ENCODE peak calls at places on chromosomes 6 and 20, in six cellular contexts. C is astrocyte; Q is ovary; J is testis; Y is CD8-positive, alpha-beta T cell; L is WERI-Rb-1. V is an unnamed sample.

GRCh38 chr20:63628246-63628975 is 1.5 kb upstream of the GMEB2 start:
- DNase-seq in Q (peak; percentile 77), Y (peak; percentile 43), C (peak; percentile 38), J (peak; percentile 77), L (peak; percentile 71), V (peak; percentile 69)

GRCh38 chr6:89843070-89843469 is 13.4 kb downstream of the CASP8AP2 start:
- DNase-seq in L (no peak), C (peak; percentile 49), J (no peak), Q (no peak), Y (no peak), V (no peak)

GRCh38 chr6:45054610-45055009 is 273.5 kb upstream of the RUNX2 start:
- DNase-seq in L (no peak), Q (no peak), Y (no peak), J (no peak), C (peak; percentile 51), V (no peak)

GRCh38 chr20:53078761-53079482 is 106.8 kb downstream of the TSHZ2 start:
- DNase-seq in C (peak; percentile 89), Q (no peak), Y (no peak), L (no peak), J (no peak), V (no peak)

GRCh38 chr6:167422934-167423333 is 98.0 kb downstream of the TTLL2 start:
- DNase-seq in Y (no peak), L (no peak), C (no peak), Q (no peak), J (no peak), V (no peak)

GRCh38 chr20:710762-711120 is 35.1 kb upstream of the SCRT2 start:
- DNase-seq in C (no peak), L (no peak), Q (no peak), J (no peak), Y (no peak), V (no peak)

GRCh38 chr6:105402090-105402980 is 547 bp downstream of the PREP start:
- DNase-seq in C (peak; percentile 38), J (peak; percentile 54), Y (peak; percentile 11), Q (no peak), L (no peak), V (no peak)

GRCh38 chr20:43863821-43864544 is 50.7 kb upstream of the TOX2 start:
- DNase-seq in C (no peak), Q (no peak), L (no peak), Y (no peak), J (no peak), V (no peak)

GRCh38 chr20:1757606-1758507 is 100.3 kb upstream of the SIRPG start:
- DNase-seq in J (no peak), Q (no peak), C (no peak), L (no peak), Y (no peak), V (no peak)

GRCh38 chr6:109340811-109341210 is 41.5 kb downstream of the CD164 start:
- DNase-seq in C (no peak), Q (no peak), L (no peak), Y (no peak), J (no peak), V (no peak)

GRCh38 chr6:16322666-16323312 is 84.4 kb downstream of the GMPR start:
- DNase-seq in Q (no peak), Y (peak; percentile 57), J (peak; percentile 79), C (peak; percentile 95), L (peak; percentile 63), V (peak; percentile 56)

GRCh38 chr20:1827974-1828785 is 67.0 kb upstream of the SIRPA start:
- DNase-seq in Q (no peak), L (no peak), J (peak; percentile 81), Y (no peak), C (no peak), V (no peak)

GRCh38 chr6:106064766-106065165 is 21.4 kb upstream of the PRDM1 start:
- DNase-seq in C (no peak), Q (no peak), L (no peak), Y (no peak), J (no peak), V (no peak)

GRCh38 chr6:166678426-166678825 is 51.4 kb upstream of the RPS6KA2 start:
- DNase-seq in C (peak; percentile 83), Q (no peak), L (no peak), Y (no peak), J (no peak), V (no peak)

GRCh38 chr20:1809611-1810510 is 85.3 kb upstream of the SIRPA start:
- DNase-seq in L (no peak), J (no peak), C (peak; percentile 77), Q (no peak), Y (no peak), V (no peak)

GRCh38 chr6:12010635-12011275 is 1.4 kb upstream of the HIVEP1 start:
- DNase-seq in C (no peak), J (peak; percentile 85), Q (peak; percentile 78), L (peak; percentile 94), Y (peak; percentile 30), V (peak; percentile 74)

GRCh38 chr6:44538131-44538835 is 150.8 kb downstream of the CDC5L start:
- DNase-seq in Y (no peak), Q (no peak), L (no peak), J (no peak), C (no peak), V (no peak)

GRCh38 chr6:146183831-146184230 is 155.0 kb downstream of the GRM1 start:
- DNase-seq in J (no peak), Q (no peak), Y (no peak), C (no peak), L (no peak), V (no peak)

GRCh38 chr20:35821807-35822242 is 50.0 kb downstream of the PHF20 start:
- DNase-seq in Q (no peak), Y (no peak), J (no peak), C (peak; percentile 90), L (no peak), V (no peak)

GRCh38 chr6:45535933-45536332 is 158.2 kb upstream of the SUPT3H start:
- DNase-seq in L (no peak), J (no peak), Q (no peak), Y (no peak), C (no peak), V (no peak)

GRCh38 chr6:54112171-54112650 is 968 bp downstream of the MLIP start:
- DNase-seq in L (no peak), J (no peak), Q (no peak), Y (no peak), C (peak; percentile 47), V (no peak)

GRCh38 chr6:117482240-117483003 is at the start of gene DCBLD1:
- DNase-seq in Q (peak; percentile 73), Y (peak; percentile 28), J (peak; percentile 68), C (peak; percentile 58), L (peak; percentile 79), V (peak; percentile 79)

GRCh38 chr6:30749554-30750378 is 5.4 kb upstream of the IER3 start:
- DNase-seq in Y (no peak), Q (no peak), L (no peak), J (no peak), C (no peak), V (no peak)

GRCh38 chr6:28474441-28475219 is 31.3 kb upstream of the ZSCAN23 start:
- DNase-seq in J (no peak), C (peak; percentile 76), L (no peak), Q (no peak), Y (no peak), V (no peak)

GRCh38 chr6:22873531-22874136 is 304.3 kb downstream of the HDGFL1 start:
- DNase-seq in J (peak; percentile 21), L (no peak), Y (no peak), C (peak; percentile 77), Q (peak; percentile 26), V (no peak)

GRCh38 chr6:40965046-40965445 is 74.0 kb downstream of the UNC5CL start:
- DNase-seq in J (no peak), L (no peak), C (peak; percentile 70), Q (no peak), Y (no peak), V (no peak)

GRCh38 chr6:26003102-26003694 is 40.6 kb downstream of the TRIM38 start:
- DNase-seq in L (peak; percentile 87), J (peak; percentile 76), Y (peak; percentile 24), Q (peak; percentile 48), C (peak; percentile 14), V (peak; percentile 58)

GRCh38 chr6:147618927-147619326 is 110.4 kb downstream of the SAMD5 start:
- DNase-seq in Q (no peak), L (no peak), J (no peak), C (no peak), Y (no peak), V (no peak)

GRCh38 chr6:153106021-153106420 is 25.1 kb downstream of the RGS17 start:
- DNase-seq in L (no peak), J (no peak), Q (no peak), Y (no peak), C (no peak), V (no peak)

GRCh38 chr6:111661541-111662041 is 55.9 kb upstream of the TRAF3IP2 start:
- DNase-seq in J (no peak), L (peak; percentile 41), Q (no peak), Y (no peak), C (no peak), V (no peak)

GRCh38 chr20:59560588-59561227 is 43.6 kb upstream of the PHACTR3 start:
- DNase-seq in C (no peak), L (no peak), Q (no peak), Y (no peak), J (no peak), V (no peak)

GRCh38 chr20:45044601-45045000 is 56.3 kb downstream of the KCNS1 start:
- DNase-seq in C (no peak), Q (no peak), L (no peak), J (no peak), Y (no peak), V (no peak)
- H3K27ac ChIP-seq in C (no peak overlapping the region), Q (no peak overlapping the region), L (no peak overlapping the region), J (no peak overlapping the region), Y (no peak overlapping the region), V (no peak overlapping the region)

GRCh38 chr6:76876922-76877553 is 586.3 kb downstream of the HTR1B start:
- DNase-seq in J (peak; percentile 82), Q (no peak), C (no peak), L (peak; percentile 33), Y (no peak), V (peak; percentile 49)
- TF ChIP-seq CTCF in J (peak; percentile 44), Q (no peak), C (no peak), L (peak; percentile 21), Y (no peak), V (no peak)

DNA sequence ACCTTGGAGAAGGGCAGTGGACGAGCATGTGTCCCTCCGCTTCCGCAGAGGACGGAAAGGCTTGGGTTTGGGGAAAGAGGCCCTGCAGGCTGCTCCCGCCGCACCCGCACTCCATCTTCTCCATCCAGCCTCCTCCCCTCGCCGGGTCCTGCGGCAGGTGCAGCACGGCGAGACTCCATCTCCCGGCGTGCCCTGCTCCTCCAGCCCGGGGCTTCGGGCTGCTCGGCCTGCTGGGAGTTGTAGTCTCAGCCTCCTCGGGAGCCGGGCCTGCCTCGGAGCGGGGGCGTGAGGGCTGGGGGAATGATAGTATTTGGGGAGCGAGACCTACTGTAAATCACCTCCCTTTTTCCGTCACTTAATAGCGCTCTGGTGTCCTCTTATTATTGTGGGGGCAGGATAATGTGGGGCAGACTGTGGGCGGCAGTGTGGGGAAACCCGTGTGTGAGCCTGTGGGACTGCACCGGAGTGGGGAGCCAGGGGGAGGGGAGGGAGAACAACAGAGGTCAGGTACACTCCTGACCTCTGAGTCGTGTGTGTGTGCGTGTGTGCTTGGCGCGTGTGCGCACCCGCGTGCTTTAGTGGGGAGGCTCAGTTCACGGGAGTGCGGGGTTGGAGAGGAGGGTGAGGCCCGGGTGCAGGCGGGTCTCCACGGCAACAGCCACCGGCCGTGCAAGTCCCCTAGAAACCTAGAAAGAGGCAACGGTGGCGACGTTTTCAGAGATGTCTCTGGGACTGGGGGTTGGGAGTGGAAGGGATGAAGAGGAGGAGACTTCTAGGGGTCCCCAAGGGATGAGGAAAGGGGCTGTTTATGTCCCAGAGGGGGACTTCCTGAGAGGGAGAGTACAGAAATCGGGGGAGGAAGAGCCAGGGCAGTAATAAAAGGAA is 4.1 kb downstream of the TTBK1 start:
- DNase-seq in L (peak; percentile 91), Y (peak; percentile 73), J (peak; percentile 90), Q (peak; percentile 73), C (no peak), V (peak; percentile 86)
- H3K27ac ChIP-seq in L (peak overlapping the region; percentile 2), Y (peak overlapping the region; percentile 19), J (no peak overlapping the region), Q (no peak overlapping the region), C (no peak overlapping the region), V (no peak overlapping the region)

GRCh38 chr6:13427838-13428527 is 59.4 kb downstream of the GFOD1 start:
- DNase-seq in J (no peak), Q (no peak), C (no peak), L (no peak), Y (peak; percentile 54), V (no peak)
- TF ChIP-seq CTCF in J (no peak), Q (no peak), C (no peak), L (no peak), Y (peak; percentile 25), V (no peak)